ENCODE peak calls at places on chromosome 21, in six cellular contexts. G, S, W, M, Y and D are unnamed samples.

GRCh38 chr21:46153259-46154154 is 1.9 kb downstream of the FTCD start:
- DNase-seq in S (peak; percentile 27), Y (peak; percentile 75), G (no peak), M (peak; percentile 69), W (peak; percentile 67), D (peak; percentile 72)

GRCh38 chr21:45461806-45462341 is 56.9 kb downstream of the COL18A1 start:
- DNase-seq in S (no peak), Y (no peak), W (no peak), G (no peak), M (no peak), D (no peak)

GRCh38 chr21:32083175-32083574 is 195.7 kb downstream of the MIS18A start:
- DNase-seq in G (no peak), Y (no peak), S (no peak), W (no peak), M (no peak), D (no peak)

GRCh38 chr21:34775793-34776192 is 107.0 kb downstream of the CLIC6 start:
- DNase-seq in S (no peak), Y (no peak), M (no peak), G (no peak), W (no peak), D (no peak)

GRCh38 chr21:44962481-44962966 is 22.7 kb downstream of the SLX9 start:
- DNase-seq in Y (no peak), M (peak; percentile 36), W (no peak), G (no peak), S (no peak), D (peak; percentile 68)

GRCh38 chr21:46295996-46296752 is 10.0 kb downstream of the YBEY start:
- DNase-seq in M (peak; percentile 93), G (peak; percentile 38), W (peak; percentile 68), S (peak; percentile 58), Y (peak; percentile 22), D (no peak)

GRCh38 chr21:17436626-17437111 is 76.2 kb upstream of the CXADR start:
- DNase-seq in W (no peak), G (no peak), S (no peak), Y (no peak), M (no peak), D (no peak)

GRCh38 chr21:30839304-30839703 is 9.7 kb upstream of the KRTAP7-1 start:
- DNase-seq in W (peak; percentile 50), Y (peak; percentile 36), G (no peak), M (no peak), S (no peak), D (peak; percentile 49)

GRCh38 chr21:44337941-44338895 is 972 bp downstream of the CFAP410 start:
- DNase-seq in Y (peak; percentile 46), W (no peak), M (peak; percentile 84), S (peak; percentile 14), G (peak; percentile 80), D (peak; percentile 86)

GRCh38 chr21:41045534-41046268 is 122.3 kb upstream of the BACE2 start:
- DNase-seq in G (no peak), S (no peak), W (no peak), M (no peak), Y (peak; percentile 37), D (no peak)

GRCh38 chr21:45856422-45856821 is 125.1 kb upstream of the COL6A1 start:
- DNase-seq in M (no peak), Y (no peak), G (no peak), W (no peak), S (no peak), D (no peak)

GRCh38 chr21:44989943-44990780 is 50.3 kb downstream of the SLX9 start:
- DNase-seq in S (no peak), M (peak; percentile 53), W (no peak), Y (no peak), G (no peak), D (no peak)

GRCh38 chr21:9739240-9739639 is 782.1 kb upstream of the TPTE start:
- DNase-seq in G (no peak), M (no peak), S (no peak), W (no peak), Y (no peak), D (no peak)

GRCh38 chr21:35703704-35704103 is 356.6 kb downstream of the SETD4 start:
- DNase-seq in G (no peak), W (no peak), Y (no peak), S (no peak), M (no peak), D (no peak)

GRCh38 chr21:45266518-45267389 is 20.9 kb downstream of the POFUT2 start:
- DNase-seq in G (no peak), S (peak; percentile 62), M (no peak), W (peak; percentile 45), Y (no peak), D (no peak)

GRCh38 chr21:44999972-45000636 is 60.3 kb downstream of the SLX9 start:
- DNase-seq in Y (no peak), M (peak; percentile 53), G (no peak), W (no peak), S (no peak), D (no peak)